ENCODE peak calls at places on chromosome 6, in nine cellular contexts. Z is uterus, T is cardiac muscle cell, L is PC-3, Y is fibroblast of mammary gland, X is tibial artery, P is cardiac fibroblast, N is coronary artery, I is AG04450. R is an unnamed sample.

GRCh38 chr6:431504-431903 is 40.0 kb downstream of the IRF4 start:
- DNase-seq in Y (no peak), X (no peak), T (no peak), L (no peak), N (peak), Z (no peak), I (no peak), P (no peak), R (no peak)

GRCh38 chr6:170114187-170114945 is 176.5 kb downstream of the DLL1 start:
- DNase-seq in Z (no peak), L (no peak), P (no peak), Y (no peak), N (peak), I (no peak), T (no peak), X (peak), R (no peak)

GRCh38 chr6:113120214-113120576 is 737.0 kb upstream of the MARCKS start:
- DNase-seq in I (peak), X (no peak), P (peak), T (no peak), N (no peak), L (peak), Y (peak), Z (no peak), R (no peak)

GRCh38 chr6:138815797-138816528 is 20.1 kb downstream of the ECT2L start:
- DNase-seq in T (peak), I (peak), X (no peak), P (peak), Z (no peak), N (no peak), L (peak), Y (peak), R (peak)

GRCh38 chr6:170107606-170108222 is 183.2 kb downstream of the DLL1 start:
- DNase-seq in I (no peak), L (no peak), X (peak), T (no peak), Z (no peak), N (peak), Y (no peak), P (no peak), R (no peak)

GRCh38 chr6:21381336-21381963 is 212.1 kb upstream of the SOX4 start:
- DNase-seq in X (no peak), P (no peak), Y (no peak), Z (no peak), T (no peak), N (no peak), L (peak), I (no peak), R (no peak)

GRCh38 chr6:100101656-100102055 is 107.6 kb upstream of the MCHR2 start:
- DNase-seq in Z (no peak), L (peak), T (no peak), N (no peak), Y (no peak), I (no peak), X (no peak), P (no peak), R (no peak)

GRCh38 chr6:165876568-165876967 is 213.5 kb upstream of the PDE10A start:
- DNase-seq in Z (peak), N (peak), X (peak), I (peak), Y (peak), P (peak), T (no peak), L (no peak), R (no peak)

GRCh38 chr6:168871535-168872106 is 382.0 kb downstream of the THBS2 start:
- DNase-seq in P (no peak), Y (no peak), X (no peak), Z (no peak), I (no peak), L (no peak), N (no peak), T (no peak), R (no peak)

GRCh38 chr6:5541751-5542432 is 280.6 kb downstream of the FARS2 start:
- DNase-seq in Y (peak), N (no peak), Z (no peak), P (peak), T (no peak), L (peak), X (no peak), I (no peak), R (no peak)

GRCh38 chr6:147227770-147228320 is 23.6 kb downstream of the STXBP5 start:
- DNase-seq in L (no peak), P (peak), X (no peak), T (no peak), N (no peak), I (no peak), Z (no peak), Y (no peak), R (no peak)
- H3K4me3 ChIP-seq in L (no peak), P (no peak), X (no peak), T (no peak), N (no peak), I (no peak), Z (no peak), Y (no peak), R (no peak)

GRCh38 chr6:33204165-33204414 is 365 bp upstream of the HSD17B8 start:
- DNase-seq in L (no peak), I (no peak), X (no peak), P (no peak), Z (no peak), N (no peak), Y (no peak), T (no peak), R (no peak)
- H3K4me3 ChIP-seq in L (no peak), I (peak), X (peak), P (no peak), Z (no peak), N (peak), Y (no peak), T (no peak), R (peak)

GRCh38 chr6:156699017-156699421 is 78.2 kb upstream of the ARID1B start:
- DNase-seq in Y (peak), L (peak), N (no peak), P (peak), T (no peak), Z (no peak), I (no peak), X (no peak), R (no peak)
- H3K4me3 ChIP-seq in Y (no peak), L (no peak), N (no peak), P (no peak), T (no peak), Z (no peak), I (no peak), X (no peak), R (no peak)

GRCh38 chr6:53623497-53623896 is 42.1 kb downstream of the KLHL31 start:
- DNase-seq in N (no peak), T (no peak), P (no peak), L (peak), I (no peak), X (no peak), Z (no peak), Y (peak), R (no peak)
- H3K4me3 ChIP-seq in N (no peak), T (no peak), P (no peak), L (no peak), I (no peak), X (no peak), Z (no peak), Y (no peak), R (no peak)

GRCh38 chr6:111550953-111551352 is 54.7 kb downstream of the TRAF3IP2 start:
- DNase-seq in Z (no peak), L (no peak), T (no peak), P (no peak), I (no peak), X (no peak), Y (no peak), N (no peak), R (no peak)

GRCh38 chr6:111550195-111550594 is 55.5 kb downstream of the TRAF3IP2 start:
- DNase-seq in Y (no peak), X (no peak), Z (no peak), L (no peak), P (no peak), N (no peak), T (no peak), I (no peak), R (no peak)

GRCh38 chr6:111552241-111552744 is 53.4 kb downstream of the TRAF3IP2 start:
- DNase-seq in T (peak), N (no peak), Z (peak), I (peak), X (peak), L (peak), P (peak), Y (peak), R (peak)

GRCh38 chr6:111552999-111553398 is 52.7 kb downstream of the TRAF3IP2 start:
- DNase-seq in I (no peak), P (no peak), Z (no peak), L (no peak), T (no peak), Y (no peak), X (no peak), N (no peak), R (no peak)

DNA sequence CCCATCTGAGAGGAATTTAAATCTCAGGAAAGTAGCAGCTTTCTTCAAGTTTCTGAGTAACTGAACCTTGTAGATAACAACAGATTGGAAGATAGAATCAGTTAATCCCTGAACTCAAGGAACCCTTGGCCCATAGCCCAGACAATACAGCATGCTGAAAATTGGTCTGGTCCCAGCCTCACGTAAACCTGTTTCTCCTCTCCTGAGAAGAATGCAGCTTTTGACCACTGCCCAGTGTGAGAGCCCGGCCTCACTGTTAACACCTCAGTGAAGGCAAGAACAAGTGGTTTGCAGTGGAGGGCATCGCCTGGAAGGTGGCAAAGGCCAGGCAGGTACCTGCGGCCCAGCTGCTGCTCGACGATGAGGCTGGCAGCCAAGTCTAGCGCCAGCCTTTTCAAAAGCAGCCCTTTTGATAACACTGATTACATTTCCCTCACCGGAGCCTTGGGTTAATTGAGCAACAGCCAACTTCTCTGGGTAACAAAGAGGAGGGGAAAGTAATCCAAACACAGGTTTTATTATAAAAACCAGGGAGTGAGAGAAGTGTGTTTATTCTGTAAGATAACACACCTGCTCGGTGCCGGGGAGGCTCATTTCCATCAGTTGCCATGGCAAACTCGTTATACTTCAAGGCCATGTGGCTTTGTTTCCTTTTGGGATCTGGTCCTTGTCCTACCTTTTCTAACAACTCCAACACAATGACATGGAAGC is 54.0 kb downstream of the TRAF3IP2 start:
- DNase-seq in I (no peak), Y (no peak), N (no peak), P (no peak), T (peak), Z (peak), L (peak), X (no peak), R (peak)
- H3K4me3 ChIP-seq in I (no peak), Y (no peak), N (peak), P (no peak), T (no peak), Z (no peak), L (no peak), X (no peak), R (no peak)

R was measured in HAP-1.